ENCODE peak calls at places on chromosomes 4 and X, in five cellular contexts. W, S, B, Z and V are unnamed samples.

GRCh38 chr4:185657699-185658098 is 122.4 kb upstream of the PDLIM3 start:
- DNase-seq in Z (no peak), W (no peak), B (no peak), S (no peak), V (no peak)

GRCh38 chr4:6362896-6363295 is 93.2 kb downstream of the WFS1 start:
- DNase-seq in W (no peak), B (no peak), S (peak), Z (no peak), V (no peak)

GRCh38 chr4:48651869-48652447 is 128.1 kb downstream of the FRYL start:
- DNase-seq in Z (no peak), W (no peak), B (no peak), S (no peak), V (no peak)

GRCh38 chr4:114296126-114296525 is 302.5 kb upstream of the UGT8 start:
- DNase-seq in S (no peak), W (peak), B (no peak), Z (no peak), V (no peak)

GRCh38 chr4:183889190-183889589 is 15.9 kb upstream of the STOX2 start:
- DNase-seq in S (no peak), B (no peak), W (no peak), Z (no peak), V (no peak)

GRCh38 chr4:81052119-81053068 is 21.9 kb downstream of the BMP3 start:
- DNase-seq in W (no peak), S (peak), Z (peak), B (no peak), V (peak)

GRCh38 chr4:101230806-101231426 is 116.4 kb downstream of the PPP3CA start:
- DNase-seq in B (no peak), W (no peak), S (no peak), Z (no peak), V (no peak)

GRCh38 chr4:55851885-55852284 is 1.6 kb upstream of the EXOC1 start:
- DNase-seq in B (no peak), S (no peak), Z (no peak), W (no peak), V (no peak)

GRCh38 chr4:147056951-147057630 is 111.4 kb upstream of the TTC29 start:
- DNase-seq in Z (no peak), B (no peak), S (no peak), W (no peak), V (no peak)

GRCh38 chr4:10917475-10918103 is 233.0 kb upstream of the CLNK start:
- DNase-seq in B (no peak), Z (no peak), W (no peak), S (no peak), V (no peak)

GRCh38 chrX:43580621-43581020 is 75.5 kb upstream of the MAOA start:
- DNase-seq in Z (no peak), S (no peak), B (no peak), W (no peak), V (no peak)

GRCh38 chrX:118795528-118795927 is 28.1 kb upstream of the ZCCHC12 start:
- DNase-seq in S (no peak), W (no peak), B (no peak), Z (no peak), V (no peak)

GRCh38 chrX:124592745-124593144 is 246.4 kb downstream of the SH2D1A start:
- DNase-seq in S (no peak), B (no peak), W (no peak), Z (no peak), V (no peak)

GRCh38 chr4:180615746-180616145 is 1627.5 kb upstream of the TENM3 start:
- DNase-seq in S (no peak), W (no peak), Z (no peak), B (no peak), V (no peak)

GRCh38 chr4:79272761-79273160 is 53.1 kb downstream of the NAA11 start:
- DNase-seq in S (no peak), W (no peak), B (no peak), Z (no peak), V (no peak)

GRCh38 chr4:144575181-144575580 is 70.8 kb upstream of the HHIP start:
- DNase-seq in Z (no peak), S (no peak), B (no peak), W (no peak), V (no peak)

GRCh38 chrX:41600266-41600665 is 88.5 kb upstream of the GPR34 start:
- DNase-seq in S (no peak), B (no peak), W (no peak), Z (no peak), V (no peak)

GRCh38 chr4:124610214-124610613 is 102.3 kb downstream of the ANKRD50 start:
- DNase-seq in S (no peak), B (no peak), Z (no peak), W (no peak), V (no peak)

GRCh38 chrX:119726900-119727555 is 31.4 kb upstream of the SOWAHD start:
- DNase-seq in S (no peak), B (peak), Z (no peak), W (peak), V (no peak)

GRCh38 chrX:40153335-40154221 is 55.8 kb upstream of the BCOR start:
- DNase-seq in W (peak), B (no peak), Z (no peak), S (peak), V (no peak)

GRCh38 chr4:177008071-177008835 is 215.5 kb upstream of the VEGFC start:
- DNase-seq in W (no peak), Z (no peak), S (no peak), B (no peak), V (no peak)

GRCh38 chrX:25144043-25144940 is 128.5 kb upstream of the ARX start:
- DNase-seq in S (peak), Z (peak), B (peak), W (no peak), V (peak)

GRCh38 chrX:48854898-48855297 is 19.5 kb upstream of the PCSK1N start:
- DNase-seq in B (no peak), S (no peak), W (no peak), Z (no peak), V (no peak)

GRCh38 chr4:110310795-110311194 is 112.4 kb upstream of the ELOVL6 start:
- DNase-seq in W (no peak), Z (no peak), S (no peak), B (no peak), V (no peak)

GRCh38 chr4:161498155-161498554 is 665.6 kb downstream of the FSTL5 start:
- DNase-seq in B (no peak), W (no peak), Z (no peak), S (no peak), V (no peak)

GRCh38 chrX:150502979-150503897 is 65.2 kb upstream of the MTM1 start:
- DNase-seq in Z (no peak), B (peak), S (no peak), W (no peak), V (no peak)

GRCh38 chr4:20251796-20252655 is at the start of gene SLIT2:
- DNase-seq in S (peak), B (peak), W (peak), Z (peak), V (peak)

GRCh38 chrX:43357741-43358140 is 298.4 kb upstream of the MAOA start:
- DNase-seq in W (no peak), Z (no peak), B (no peak), S (no peak), V (no peak)

GRCh38 chrX:8743126-8743732 is 11.3 kb upstream of the ANOS1 start:
- DNase-seq in Z (no peak), W (peak), S (peak), B (peak), V (peak)

GRCh38 chrX:75114638-75115037 is 41.4 kb downstream of the ABCB7 start:
- DNase-seq in S (no peak), B (no peak), Z (no peak), W (no peak), V (no peak)

GRCh38 chr4:71187399-71188196 is 151.2 kb upstream of the SLC4A4 start:
- DNase-seq in S (peak), W (peak), Z (peak), B (peak), V (peak)

GRCh38 chrX:104315555-104315954 is 60.8 kb upstream of the ESX1 start:
- DNase-seq in W (no peak), S (no peak), Z (no peak), B (no peak), V (no peak)

GRCh38 chr4:70359115-70359661 is 1.4 kb upstream of the SMR3A start:
- DNase-seq in B (no peak), S (no peak), W (no peak), Z (no peak), V (no peak)

GRCh38 chr4:67558493-67558892 is at the start of gene STAP1:
- DNase-seq in S (no peak), B (no peak), W (no peak), Z (no peak), V (no peak)

GRCh38 chr4:81807927-81808672 is 336.4 kb upstream of the RASGEF1B start:
- DNase-seq in Z (no peak), S (no peak), B (no peak), W (no peak), V (no peak)